ENCODE peak calls at places on chromosomes 6 and 20, in nine cellular contexts. One of them, this sample, is unnamed.

GRCh38 chr6:2478200-2478599 is 232.8 kb upstream of the GMDS start:
- DNase-seq in ovary: no peak
- DNase-seq in stomach: no peak
- DNase-seq in esophagus squamous epithelium: no peak
- DNase-seq in A549: no peak
- DNase-seq in HepG2: no peak
- DNase-seq in transverse colon: no peak
- DNase-seq in upper lobe of left lung: no peak
- DNase-seq in thyroid gland: no peak
- DNase-seq in this sample: no peak

GRCh38 chr6:548517-548916 is 108.4 kb downstream of the HUS1B start:
- DNase-seq in ovary: no peak
- DNase-seq in stomach: no peak
- DNase-seq in esophagus squamous epithelium: no peak
- DNase-seq in A549: no peak
- DNase-seq in HepG2: no peak
- DNase-seq in transverse colon: no peak
- DNase-seq in upper lobe of left lung: no peak
- DNase-seq in thyroid gland: no peak
- DNase-seq in this sample: no peak

GRCh38 chr6:52330470-52330869 is 31.5 kb upstream of the PAQR8 start:
- DNase-seq in ovary: no peak
- DNase-seq in stomach: peak; percentile 46
- DNase-seq in esophagus squamous epithelium: no peak
- DNase-seq in A549: no peak
- DNase-seq in HepG2: no peak
- DNase-seq in transverse colon: peak; percentile 65
- DNase-seq in upper lobe of left lung: no peak
- DNase-seq in thyroid gland: no peak
- DNase-seq in this sample: no peak

GRCh38 chr6:113684382-113684901 is 172.7 kb upstream of the MARCKS start:
- DNase-seq in ovary: no peak
- DNase-seq in stomach: no peak
- DNase-seq in esophagus squamous epithelium: no peak
- DNase-seq in A549: no peak
- DNase-seq in HepG2: peak; percentile 24
- DNase-seq in transverse colon: no peak
- DNase-seq in upper lobe of left lung: no peak
- DNase-seq in thyroid gland: no peak
- DNase-seq in this sample: no peak

GRCh38 chr6:87630746-87631145 is 40.8 kb downstream of the ORC3 start:
- DNase-seq in ovary: no peak
- DNase-seq in stomach: no peak
- DNase-seq in esophagus squamous epithelium: no peak
- DNase-seq in A549: no peak
- DNase-seq in HepG2: no peak
- DNase-seq in transverse colon: no peak
- DNase-seq in upper lobe of left lung: no peak
- DNase-seq in thyroid gland: no peak
- DNase-seq in this sample: no peak

GRCh38 chr20:55142932-55143331 is 667.5 kb downstream of the DOK5 start:
- DNase-seq in ovary: no peak
- DNase-seq in stomach: no peak
- DNase-seq in esophagus squamous epithelium: no peak
- DNase-seq in A549: no peak
- DNase-seq in HepG2: no peak
- DNase-seq in transverse colon: no peak
- DNase-seq in upper lobe of left lung: no peak
- DNase-seq in thyroid gland: no peak
- DNase-seq in this sample: no peak

GRCh38 chr20:48831702-48832422 is 4.1 kb upstream of the PREX1 start:
- DNase-seq in ovary: peak; percentile 18
- DNase-seq in stomach: peak; percentile 68
- DNase-seq in esophagus squamous epithelium: no peak
- DNase-seq in A549: peak; percentile 76
- DNase-seq in HepG2: no peak
- DNase-seq in transverse colon: peak; percentile 22
- DNase-seq in upper lobe of left lung: no peak
- DNase-seq in thyroid gland: peak; percentile 83
- DNase-seq in this sample: no peak

GRCh38 chr6:42251500-42251899 is 33.8 kb upstream of the MRPS10 start:
- DNase-seq in ovary: no peak
- DNase-seq in stomach: no peak
- DNase-seq in esophagus squamous epithelium: no peak
- DNase-seq in A549: no peak
- DNase-seq in HepG2: no peak
- DNase-seq in transverse colon: no peak
- DNase-seq in upper lobe of left lung: no peak
- DNase-seq in thyroid gland: no peak
- DNase-seq in this sample: no peak

GRCh38 chr20:59484228-59484627 is 120.1 kb upstream of the PHACTR3 start:
- DNase-seq in ovary: no peak
- DNase-seq in stomach: no peak
- DNase-seq in esophagus squamous epithelium: no peak
- DNase-seq in A549: no peak
- DNase-seq in HepG2: no peak
- DNase-seq in transverse colon: no peak
- DNase-seq in upper lobe of left lung: no peak
- DNase-seq in thyroid gland: no peak
- DNase-seq in this sample: no peak

GRCh38 chr6:165002866-165003265 is 306.5 kb downstream of the C6orf118 start:
- DNase-seq in ovary: no peak
- DNase-seq in stomach: no peak
- DNase-seq in esophagus squamous epithelium: no peak
- DNase-seq in A549: no peak
- DNase-seq in HepG2: no peak
- DNase-seq in transverse colon: no peak
- DNase-seq in upper lobe of left lung: no peak
- DNase-seq in thyroid gland: no peak
- DNase-seq in this sample: no peak

GRCh38 chr20:29079769-29080690 is 2177.4 kb upstream of the DEFB115 start:
- DNase-seq in ovary: no peak
- DNase-seq in stomach: no peak
- DNase-seq in esophagus squamous epithelium: no peak
- DNase-seq in A549: peak; percentile 94
- DNase-seq in HepG2: peak; percentile 84
- DNase-seq in transverse colon: no peak
- DNase-seq in upper lobe of left lung: peak; percentile 73
- DNase-seq in thyroid gland: peak; percentile 77
- DNase-seq in this sample: no peak

GRCh38 chr6:89669002-89669401 is 30.5 kb upstream of the LYRM2 start:
- DNase-seq in ovary: no peak
- DNase-seq in stomach: no peak
- DNase-seq in esophagus squamous epithelium: no peak
- DNase-seq in A549: no peak
- DNase-seq in HepG2: no peak
- DNase-seq in transverse colon: no peak
- DNase-seq in upper lobe of left lung: no peak
- DNase-seq in thyroid gland: no peak
- DNase-seq in this sample: no peak

GRCh38 chr6:72653032-72653431 is 31.2 kb downstream of the KCNQ5 start:
- DNase-seq in ovary: no peak
- DNase-seq in stomach: no peak
- DNase-seq in esophagus squamous epithelium: no peak
- DNase-seq in A549: no peak
- DNase-seq in HepG2: no peak
- DNase-seq in transverse colon: no peak
- DNase-seq in upper lobe of left lung: no peak
- DNase-seq in thyroid gland: peak; percentile 27
- DNase-seq in this sample: no peak

DNA sequence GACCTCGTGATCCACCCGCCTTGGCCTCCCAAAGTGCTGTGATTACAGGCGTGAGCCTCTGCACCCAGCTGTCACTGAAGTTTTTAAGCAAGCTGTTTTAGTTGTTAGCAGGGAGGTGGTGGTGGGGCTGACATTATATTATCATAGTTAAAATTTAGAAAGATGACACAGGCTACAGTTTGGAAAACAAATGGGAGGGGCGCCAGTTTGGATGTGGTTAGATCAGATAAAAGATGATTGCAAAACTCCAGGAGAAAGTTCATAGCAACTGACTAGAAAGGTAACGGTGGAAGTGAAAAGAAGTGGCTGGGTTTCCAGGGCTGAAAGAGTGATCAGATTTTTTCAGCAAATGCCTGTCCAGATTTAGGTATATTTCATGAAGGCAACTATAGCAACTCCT is 311.9 kb upstream of the CITED2 start:
- DNase-seq in ovary: no peak
- DNase-seq in stomach: no peak
- DNase-seq in esophagus squamous epithelium: no peak
- DNase-seq in A549: no peak
- DNase-seq in HepG2: no peak
- DNase-seq in transverse colon: no peak
- DNase-seq in upper lobe of left lung: no peak
- DNase-seq in thyroid gland: no peak
- DNase-seq in this sample: no peak
- TF ChIP-seq POLR2A in ovary: no peak
- TF ChIP-seq POLR2A in stomach: no peak
- TF ChIP-seq POLR2A in esophagus squamous epithelium: no peak
- TF ChIP-seq POLR2A in A549: no peak
- TF ChIP-seq POLR2A in HepG2: no peak
- TF ChIP-seq POLR2A in transverse colon: no peak
- TF ChIP-seq POLR2A in upper lobe of left lung: no peak
- TF ChIP-seq POLR2A in thyroid gland: no peak
- TF ChIP-seq POLR2A in this sample: no peak

DNA sequence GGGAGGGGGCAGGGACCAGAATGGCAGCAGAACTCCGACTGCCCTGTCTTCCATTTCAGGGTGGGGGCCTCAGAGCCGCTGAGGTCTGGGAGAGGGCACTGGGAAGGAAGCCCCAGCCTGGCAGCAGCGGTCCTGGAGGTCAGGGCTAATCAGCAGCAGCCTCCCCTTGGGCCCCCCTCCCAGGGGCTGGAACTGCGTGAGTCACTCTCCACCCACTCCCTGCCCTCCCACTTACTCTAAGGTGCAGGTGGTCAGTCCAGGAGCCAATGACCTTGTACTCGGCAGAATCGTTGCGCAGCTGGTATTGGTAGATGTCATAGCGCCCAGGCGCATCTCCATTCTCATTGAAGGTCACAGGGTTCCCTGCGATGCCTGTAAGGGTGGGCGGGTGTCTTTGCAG is 105.9 kb downstream of the GRM4 start:
- DNase-seq in ovary: no peak
- DNase-seq in stomach: no peak
- DNase-seq in esophagus squamous epithelium: no peak
- DNase-seq in A549: no peak
- DNase-seq in HepG2: no peak
- DNase-seq in transverse colon: no peak
- DNase-seq in upper lobe of left lung: no peak
- DNase-seq in thyroid gland: no peak
- DNase-seq in this sample: no peak
- TF ChIP-seq CTCF in ovary: no peak
- TF ChIP-seq CTCF in stomach: no peak
- TF ChIP-seq CTCF in esophagus squamous epithelium: no peak
- TF ChIP-seq CTCF in A549: no peak
- TF ChIP-seq CTCF in HepG2: no peak
- TF ChIP-seq CTCF in transverse colon: no peak
- TF ChIP-seq CTCF in upper lobe of left lung: no peak
- TF ChIP-seq CTCF in thyroid gland: no peak
- TF ChIP-seq CTCF in this sample: no peak

DNA sequence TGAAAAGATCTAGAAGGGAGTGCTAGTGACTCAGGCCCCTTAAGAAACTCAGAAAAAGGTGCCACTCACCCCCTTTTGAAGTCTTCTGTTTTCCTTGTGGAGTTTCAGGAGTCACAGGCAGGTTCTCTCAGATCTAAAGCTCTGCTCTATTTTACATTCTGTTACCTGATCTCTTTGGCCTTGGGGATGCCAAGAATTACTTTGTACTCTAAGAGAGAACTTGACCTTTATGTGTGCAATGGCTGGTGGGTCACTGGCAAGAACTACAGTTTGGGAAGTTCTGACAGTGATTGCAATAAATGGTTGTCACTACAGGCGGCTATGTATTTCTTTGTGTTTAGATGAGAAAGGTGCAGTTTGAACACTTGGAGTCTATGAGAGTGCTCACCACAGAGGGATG is 24.2 kb upstream of the ENPP4 start:
- DNase-seq in ovary: no peak
- DNase-seq in stomach: no peak
- DNase-seq in esophagus squamous epithelium: no peak
- DNase-seq in A549: no peak
- DNase-seq in HepG2: peak; percentile 9
- DNase-seq in transverse colon: no peak
- DNase-seq in upper lobe of left lung: no peak
- DNase-seq in thyroid gland: peak; percentile 8
- DNase-seq in this sample: no peak
- H3K4me1 ChIP-seq in ovary: no peaks in the 10 kb centered on the region
- H3K4me1 ChIP-seq in stomach: no peaks in the 10 kb centered on the region
- H3K4me1 ChIP-seq in esophagus squamous epithelium: no peaks in the 10 kb centered on the region
- H3K4me1 ChIP-seq in A549: no peaks in the 10 kb centered on the region
- H3K4me1 ChIP-seq in HepG2: no peaks in the 10 kb centered on the region
- H3K4me1 ChIP-seq in transverse colon: no peaks in the 10 kb centered on the region
- H3K4me1 ChIP-seq in upper lobe of left lung: no peaks in the 10 kb centered on the region
- H3K4me1 ChIP-seq in thyroid gland: peaks cover 6% of the 10 kb centered on the region
- H3K4me1 ChIP-seq in this sample: no peaks in the 10 kb centered on the region

GRCh38 chr6:144285548-144285797 is 338 bp downstream of the UTRN start:
- DNase-seq in ovary: no peak
- DNase-seq in stomach: no peak
- DNase-seq in esophagus squamous epithelium: no peak
- DNase-seq in A549: peak; percentile 22
- DNase-seq in HepG2: no peak
- DNase-seq in transverse colon: no peak
- DNase-seq in upper lobe of left lung: no peak
- DNase-seq in thyroid gland: no peak
- DNase-seq in this sample: no peak

GRCh38 chr6:144284474-144284752 is 722 bp upstream of the UTRN start:
- DNase-seq in ovary: no peak
- DNase-seq in stomach: no peak
- DNase-seq in esophagus squamous epithelium: no peak
- DNase-seq in A549: no peak
- DNase-seq in HepG2: no peak
- DNase-seq in transverse colon: no peak
- DNase-seq in upper lobe of left lung: no peak
- DNase-seq in thyroid gland: no peak
- DNase-seq in this sample: no peak

GRCh38 chr6:144283781-144284473 is 1.2 kb upstream of the UTRN start:
- DNase-seq in ovary: no peak
- DNase-seq in stomach: no peak
- DNase-seq in esophagus squamous epithelium: no peak
- DNase-seq in A549: no peak
- DNase-seq in HepG2: no peak
- DNase-seq in transverse colon: no peak
- DNase-seq in upper lobe of left lung: no peak
- DNase-seq in thyroid gland: no peak
- DNase-seq in this sample: no peak

GRCh38 chr6:144285798-144286502 is 815 bp downstream of the UTRN start:
- DNase-seq in ovary: peak; percentile 63
- DNase-seq in stomach: peak; percentile 74
- DNase-seq in esophagus squamous epithelium: no peak
- DNase-seq in A549: peak; percentile 59
- DNase-seq in HepG2: peak; percentile 24
- DNase-seq in transverse colon: peak; percentile 78
- DNase-seq in upper lobe of left lung: peak; percentile 94
- DNase-seq in thyroid gland: peak; percentile 89
- DNase-seq in this sample: peak; percentile 73

GRCh38 chr6:144284753-144285547 is at the start of gene UTRN:
- DNase-seq in ovary: peak; percentile 75
- DNase-seq in stomach: peak; percentile 75
- DNase-seq in esophagus squamous epithelium: peak; percentile 13
- DNase-seq in A549: peak; percentile 80
- DNase-seq in HepG2: peak; percentile 74
- DNase-seq in transverse colon: peak; percentile 80
- DNase-seq in upper lobe of left lung: peak; percentile 95
- DNase-seq in thyroid gland: peak; percentile 88
- DNase-seq in this sample: peak; percentile 77
- TF ChIP-seq POLR2A in ovary: no peak
- TF ChIP-seq POLR2A in stomach: no peak
- TF ChIP-seq POLR2A in esophagus squamous epithelium: peak; percentile 62
- TF ChIP-seq POLR2A in A549: no peak
- TF ChIP-seq POLR2A in HepG2: peak; percentile 75
- TF ChIP-seq POLR2A in transverse colon: peak; percentile 72
- TF ChIP-seq POLR2A in upper lobe of left lung: peak; percentile 48
- TF ChIP-seq POLR2A in thyroid gland: peak; percentile 86
- TF ChIP-seq POLR2A in this sample: peak; percentile 27